ENCODE peak calls at places on chromosomes 13 and 19, in seven cellular contexts. J is transverse colon, R is HCT116, T is vagina, Q is Panc1, S is stomach, A is SK-N-MC. C is an unnamed sample.

GRCh38 chr19:17889609-17890214 is 18.0 kb downstream of the SLC5A5 start:
- DNase-seq in J (no peak), R (no peak), T (no peak), Q (no peak), S (no peak), A (no peak), C (no peak)

GRCh38 chr13:79802389-79803140 is 321.6 kb downstream of the NDFIP2 start:
- DNase-seq in J (no peak), R (no peak), T (no peak), Q (no peak), S (no peak), A (no peak), C (no peak)

GRCh38 chr19:45424191-45425058 is 708 bp upstream of the ERCC1 start:
- DNase-seq in J (peak), R (peak), T (no peak), Q (no peak), S (peak), A (no peak), C (peak)

GRCh38 chr19:4557971-4558941 is 1.2 kb downstream of the SEMA6B start:
- DNase-seq in J (peak), R (no peak), T (no peak), Q (no peak), S (peak), A (no peak), C (peak)

GRCh38 chr13:33761744-33762143 is 56.2 kb upstream of the RFC3 start:
- DNase-seq in J (no peak), R (peak), T (no peak), Q (no peak), S (no peak), A (no peak), C (no peak)

GRCh38 chr19:51729781-51730180 is 6.0 kb upstream of the HAS1 start:
- DNase-seq in J (no peak), R (no peak), T (no peak), Q (no peak), S (no peak), A (no peak), C (no peak)

GRCh38 chr19:47093841-47094240 is 19.7 kb downstream of the ZC3H4 start:
- DNase-seq in J (no peak), R (no peak), T (no peak), Q (no peak), S (no peak), A (no peak), C (no peak)

GRCh38 chr13:99979453-99980200 is 2.0 kb upstream of the ZIC2 start:
- DNase-seq in J (no peak), R (no peak), T (no peak), Q (no peak), S (peak), A (no peak), C (peak)

GRCh38 chr13:31769581-31769980 is 30.3 kb downstream of the RXFP2 start:
- DNase-seq in J (no peak), R (no peak), T (no peak), Q (no peak), S (no peak), A (no peak), C (no peak)

GRCh38 chr19:375395-376110 is 31.0 kb upstream of the MIER2 start:
- DNase-seq in J (no peak), R (no peak), T (no peak), Q (no peak), S (no peak), A (no peak), C (no peak)

GRCh38 chr19:40231057-40231456 is 4.6 kb upstream of the CCNP start:
- DNase-seq in J (no peak), R (no peak), T (no peak), Q (no peak), S (no peak), A (no peak), C (no peak)

GRCh38 chr19:40229926-40230417 is 3.5 kb upstream of the CCNP start:
- DNase-seq in J (no peak), R (no peak), T (no peak), Q (no peak), S (no peak), A (no peak), C (no peak)

GRCh38 chr19:40232949-40233810 is 6.7 kb upstream of the CCNP start:
- DNase-seq in J (no peak), R (no peak), T (no peak), Q (no peak), S (no peak), A (no peak), C (peak)

GRCh38 chr19:40232479-40232878 is 6.0 kb upstream of the CCNP start:
- DNase-seq in J (no peak), R (no peak), T (no peak), Q (no peak), S (no peak), A (no peak), C (no peak)

GRCh38 chr19:40231544-40232424 is 5.3 kb upstream of the CCNP start:
- DNase-seq in J (no peak), R (no peak), T (no peak), Q (no peak), S (no peak), A (no peak), C (no peak)
- TF ChIP-seq POLR2AphosphoS5 in J (no peak), R (peak), T (no peak), Q (no peak), S (no peak), A (no peak), C (no peak)

GRCh38 chr19:2048104-2048958 is 2.7 kb downstream of the MKNK2 start:
- DNase-seq in J (no peak), R (no peak), T (no peak), Q (no peak), S (no peak), A (no peak), C (no peak)
- H3K4me3 ChIP-seq in J (no peak), R (no peak), T (peak), Q (peak), S (peak), A (no peak), C (no peak)

GRCh38 chr19:7863971-7864718 is 10.0 kb downstream of the PRR36 start:
- DNase-seq in J (no peak), R (no peak), T (no peak), Q (no peak), S (no peak), A (no peak), C (no peak)
- TF ChIP-seq POLR2AphosphoS5 in J (no peak), R (no peak), T (no peak), Q (no peak), S (no peak), A (no peak), C (no peak)

GRCh38 chr19:55252760-55253159 is 6.1 kb downstream of the PPP6R1 start:
- DNase-seq in J (no peak), R (no peak), T (no peak), Q (no peak), S (no peak), A (no peak), C (peak)

GRCh38 chr19:55254625-55254977 is 4.2 kb downstream of the PPP6R1 start:
- DNase-seq in J (no peak), R (no peak), T (no peak), Q (no peak), S (no peak), A (no peak), C (no peak)

GRCh38 chr19:55251296-55252081 is 7.3 kb downstream of the PPP6R1 start:
- DNase-seq in J (no peak), R (no peak), T (no peak), Q (no peak), S (peak), A (no peak), C (no peak)

GRCh38 chr19:55253842-55254624 is 4.8 kb downstream of the PPP6R1 start:
- DNase-seq in J (peak), R (no peak), T (no peak), Q (no peak), S (peak), A (no peak), C (no peak)

DNA sequence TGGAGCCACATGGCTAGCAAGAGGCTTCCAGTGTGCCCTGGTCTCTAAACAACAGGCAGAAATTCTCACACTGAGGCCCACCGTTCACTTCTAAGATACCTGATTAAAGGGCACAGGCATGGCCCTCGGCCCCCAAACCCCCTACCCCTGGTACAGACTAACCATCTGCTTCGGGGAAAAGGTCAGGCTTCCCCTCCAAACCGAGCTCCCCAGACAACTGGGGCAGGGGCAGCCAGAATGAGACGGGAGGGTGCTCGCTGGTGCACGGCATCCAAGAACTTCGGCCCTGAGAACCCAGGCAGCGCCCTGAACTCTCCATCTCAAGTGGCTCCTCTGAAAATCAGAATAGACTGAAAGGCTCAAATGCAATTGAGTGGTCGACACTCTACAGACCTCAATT is 5.6 kb downstream of the PPP6R1 start:
- DNase-seq in J (no peak), R (no peak), T (no peak), Q (no peak), S (no peak), A (no peak), C (no peak)
- H3K4me3 ChIP-seq in J (no peak), R (no peak), T (no peak), Q (no peak), S (no peak), A (no peak), C (no peak)

C was measured in upper lobe of left lung.